ENCODE peak calls at places on chromosomes 12 and 14, in eight cellular contexts. One of them, this sample, is unnamed.

GRCh38 chr14:54040851-54041250 is 84.2 kb upstream of the BMP4 start:
- DNase-seq in PC-9: no peak
- DNase-seq in SK-N-SH: no peak
- DNase-seq in GM23248: no peak
- DNase-seq in osteoblast: no peak
- DNase-seq in ovary: no peak
- DNase-seq in left lung: no peak
- DNase-seq in H1: no peak
- DNase-seq in this sample: no peak

GRCh38 chr14:97022741-97023140 is 225.6 kb downstream of the VRK1 start:
- DNase-seq in PC-9: no peak
- DNase-seq in SK-N-SH: no peak
- DNase-seq in GM23248: no peak
- DNase-seq in osteoblast: no peak
- DNase-seq in ovary: no peak
- DNase-seq in left lung: no peak
- DNase-seq in H1: no peak
- DNase-seq in this sample: no peak

GRCh38 chr14:21102472-21103164 is 1.8 kb downstream of the TMEM253 start:
- DNase-seq in PC-9: no peak
- DNase-seq in SK-N-SH: peak; percentile 17
- DNase-seq in GM23248: no peak
- DNase-seq in osteoblast: peak; percentile 59
- DNase-seq in ovary: no peak
- DNase-seq in left lung: no peak
- DNase-seq in H1: no peak
- DNase-seq in this sample: no peak

GRCh38 chr14:65237956-65238355 is 135.6 kb upstream of the MAX start:
- DNase-seq in PC-9: peak; percentile 78
- DNase-seq in SK-N-SH: no peak
- DNase-seq in GM23248: peak; percentile 27
- DNase-seq in osteoblast: no peak
- DNase-seq in ovary: no peak
- DNase-seq in left lung: no peak
- DNase-seq in H1: no peak
- DNase-seq in this sample: no peak

GRCh38 chr12:111424189-111424792 is 18.6 kb downstream of the SH2B3 start:
- DNase-seq in PC-9: no peak
- DNase-seq in SK-N-SH: no peak
- DNase-seq in GM23248: no peak
- DNase-seq in osteoblast: peak; percentile 92
- DNase-seq in ovary: no peak
- DNase-seq in left lung: no peak
- DNase-seq in H1: no peak
- DNase-seq in this sample: no peak

GRCh38 chr14:76261371-76261811 is 109.7 kb downstream of the GPATCH2L start:
- DNase-seq in PC-9: no peak
- DNase-seq in SK-N-SH: no peak
- DNase-seq in GM23248: no peak
- DNase-seq in osteoblast: peak; percentile 92
- DNase-seq in ovary: no peak
- DNase-seq in left lung: no peak
- DNase-seq in H1: no peak
- DNase-seq in this sample: no peak

GRCh38 chr12:94046626-94047410 is 101.6 kb upstream of the PLXNC1 start:
- DNase-seq in PC-9: no peak
- DNase-seq in SK-N-SH: no peak
- DNase-seq in GM23248: peak; percentile 13
- DNase-seq in osteoblast: no peak
- DNase-seq in ovary: no peak
- DNase-seq in left lung: no peak
- DNase-seq in H1: no peak
- DNase-seq in this sample: no peak

GRCh38 chr14:98925362-98926040 is 346.5 kb downstream of the BCL11B start:
- DNase-seq in PC-9: no peak
- DNase-seq in SK-N-SH: no peak
- DNase-seq in GM23248: no peak
- DNase-seq in osteoblast: no peak
- DNase-seq in ovary: no peak
- DNase-seq in left lung: no peak
- DNase-seq in H1: no peak
- DNase-seq in this sample: no peak

GRCh38 chr12:110104188-110104969 is 19.8 kb upstream of the IFT81 start:
- DNase-seq in PC-9: no peak
- DNase-seq in SK-N-SH: no peak
- DNase-seq in GM23248: peak; percentile 22
- DNase-seq in osteoblast: no peak
- DNase-seq in ovary: no peak
- DNase-seq in left lung: no peak
- DNase-seq in H1: no peak
- DNase-seq in this sample: no peak

GRCh38 chr14:95222870-95223398 is 65.6 kb upstream of the DICER1 start:
- DNase-seq in PC-9: no peak
- DNase-seq in SK-N-SH: no peak
- DNase-seq in GM23248: peak; percentile 47
- DNase-seq in osteoblast: no peak
- DNase-seq in ovary: no peak
- DNase-seq in left lung: no peak
- DNase-seq in H1: no peak
- DNase-seq in this sample: no peak

GRCh38 chr12:77060136-77060882 is 5.1 kb downstream of the E2F7 start:
- DNase-seq in PC-9: no peak
- DNase-seq in SK-N-SH: no peak
- DNase-seq in GM23248: no peak
- DNase-seq in osteoblast: no peak
- DNase-seq in ovary: no peak
- DNase-seq in left lung: no peak
- DNase-seq in H1: no peak
- DNase-seq in this sample: no peak

GRCh38 chr14:96126339-96126770 is 78.3 kb upstream of the BDKRB2 start:
- DNase-seq in PC-9: no peak
- DNase-seq in SK-N-SH: no peak
- DNase-seq in GM23248: no peak
- DNase-seq in osteoblast: no peak
- DNase-seq in ovary: no peak
- DNase-seq in left lung: no peak
- DNase-seq in H1: no peak
- DNase-seq in this sample: no peak

GRCh38 chr14:60658909-60659585 is 9.8 kb upstream of the SIX1 start:
- DNase-seq in PC-9: no peak
- DNase-seq in SK-N-SH: no peak
- DNase-seq in GM23248: no peak
- DNase-seq in osteoblast: no peak
- DNase-seq in ovary: no peak
- DNase-seq in left lung: no peak
- DNase-seq in H1: no peak
- DNase-seq in this sample: no peak

GRCh38 chr12:13178568-13179158 is 17.9 kb upstream of the EMP1 start:
- DNase-seq in PC-9: no peak
- DNase-seq in SK-N-SH: no peak
- DNase-seq in GM23248: no peak
- DNase-seq in osteoblast: peak; percentile 15
- DNase-seq in ovary: peak; percentile 55
- DNase-seq in left lung: no peak
- DNase-seq in H1: peak; percentile 29
- DNase-seq in this sample: no peak

GRCh38 chr12:13175499-13175898 is 21.0 kb upstream of the EMP1 start:
- DNase-seq in PC-9: peak; percentile 72
- DNase-seq in SK-N-SH: no peak
- DNase-seq in GM23248: peak; percentile 88
- DNase-seq in osteoblast: peak; percentile 18
- DNase-seq in ovary: no peak
- DNase-seq in left lung: no peak
- DNase-seq in H1: peak; percentile 8
- DNase-seq in this sample: no peak

GRCh38 chr12:13177373-13177772 is 19.2 kb upstream of the EMP1 start:
- DNase-seq in PC-9: no peak
- DNase-seq in SK-N-SH: no peak
- DNase-seq in GM23248: peak; percentile 62
- DNase-seq in osteoblast: no peak
- DNase-seq in ovary: no peak
- DNase-seq in left lung: no peak
- DNase-seq in H1: peak; percentile 7
- DNase-seq in this sample: no peak

GRCh38 chr12:13177896-13178295 is 18.6 kb upstream of the EMP1 start:
- DNase-seq in PC-9: no peak
- DNase-seq in SK-N-SH: no peak
- DNase-seq in GM23248: no peak
- DNase-seq in osteoblast: no peak
- DNase-seq in ovary: no peak
- DNase-seq in left lung: no peak
- DNase-seq in H1: peak; percentile 3
- DNase-seq in this sample: no peak

DNA sequence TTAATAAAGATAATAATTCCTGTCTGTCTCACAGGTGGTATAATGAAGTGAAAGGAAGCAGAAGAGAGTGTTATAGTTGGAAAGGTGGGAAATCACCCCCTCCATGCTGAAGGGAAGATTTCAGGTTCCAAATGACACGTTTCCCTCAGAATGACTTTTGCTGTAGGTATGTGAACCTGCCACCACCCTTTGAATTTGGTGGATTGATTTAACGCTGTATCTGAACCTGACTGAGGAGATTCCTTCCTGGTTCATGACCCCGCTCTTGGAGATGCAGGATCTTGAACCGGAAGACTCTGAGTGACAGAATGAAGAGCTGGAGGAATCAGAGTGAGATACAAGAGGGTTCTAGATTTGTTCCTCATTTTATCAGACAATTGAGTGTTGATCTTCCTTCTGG is 20.3 kb upstream of the EMP1 start:
- DNase-seq in PC-9: no peak
- DNase-seq in SK-N-SH: no peak
- DNase-seq in GM23248: no peak
- DNase-seq in osteoblast: no peak
- DNase-seq in ovary: no peak
- DNase-seq in left lung: no peak
- DNase-seq in H1: peak; percentile 20
- DNase-seq in this sample: no peak
- H3K4me1 ChIP-seq in PC-9: peaks cover 95% of the 10 kb centered on the region
- H3K4me1 ChIP-seq in SK-N-SH: peaks cover 8% of the 10 kb centered on the region
- H3K4me1 ChIP-seq in GM23248: peaks cover 84% of the 10 kb centered on the region
- H3K4me1 ChIP-seq in osteoblast: peaks cover 70% of the 10 kb centered on the region
- H3K4me1 ChIP-seq in ovary: peaks cover 8% of the 10 kb centered on the region
- H3K4me1 ChIP-seq in left lung: peaks cover 16% of the 10 kb centered on the region
- H3K4me1 ChIP-seq in H1: peaks cover 21% of the 10 kb centered on the region
- H3K4me1 ChIP-seq in this sample: peaks cover 39% of the 10 kb centered on the region

GRCh38 chr12:49552425-49552824 is 13.6 kb downstream of the KCNH3 start:
- DNase-seq in PC-9: no peak
- DNase-seq in SK-N-SH: peak; percentile 11
- DNase-seq in GM23248: no peak
- DNase-seq in osteoblast: no peak
- DNase-seq in ovary: no peak
- DNase-seq in left lung: no peak
- DNase-seq in H1: no peak
- DNase-seq in this sample: no peak
- H3K27me3 ChIP-seq in PC-9: peaks cover 4% of the 10 kb centered on the region
- H3K27me3 ChIP-seq in SK-N-SH: no peaks in the 10 kb centered on the region
- H3K27me3 ChIP-seq in GM23248: peaks cover 12% of the 10 kb centered on the region
- H3K27me3 ChIP-seq in osteoblast: peaks cover 38% of the 10 kb centered on the region
- H3K27me3 ChIP-seq in ovary: no peaks in the 10 kb centered on the region
- H3K27me3 ChIP-seq in left lung: peaks cover 52% of the 10 kb centered on the region
- H3K27me3 ChIP-seq in H1: peaks cover 40% of the 10 kb centered on the region
- H3K27me3 ChIP-seq in this sample: peaks cover 20% of the 10 kb centered on the region

GRCh38 chr12:104415308-104415980 is 41.3 kb upstream of the CHST11 start:
- DNase-seq in PC-9: no peak
- DNase-seq in SK-N-SH: no peak
- DNase-seq in GM23248: no peak
- DNase-seq in osteoblast: no peak
- DNase-seq in ovary: no peak
- DNase-seq in left lung: no peak
- DNase-seq in H1: no peak
- DNase-seq in this sample: no peak
- H3K27ac ChIP-seq in PC-9: peak overlapping the region; percentile 53
- H3K27ac ChIP-seq in SK-N-SH: no peak overlapping the region
- H3K27ac ChIP-seq in GM23248: no peak overlapping the region
- H3K27ac ChIP-seq in osteoblast: no peak overlapping the region
- H3K27ac ChIP-seq in ovary: no peak overlapping the region
- H3K27ac ChIP-seq in left lung: no peak overlapping the region
- H3K27ac ChIP-seq in H1: no peak overlapping the region
- H3K27ac ChIP-seq in this sample: no peak overlapping the region

GRCh38 chr14:23712287-23712686 is 76.1 kb downstream of the DHRS2 start:
- DNase-seq in PC-9: no peak
- DNase-seq in SK-N-SH: no peak
- DNase-seq in GM23248: no peak
- DNase-seq in osteoblast: no peak
- DNase-seq in ovary: no peak
- DNase-seq in left lung: no peak
- DNase-seq in H1: no peak
- DNase-seq in this sample: no peak
- H3K4me1 ChIP-seq in PC-9: no peaks in the 10 kb centered on the region
- H3K4me1 ChIP-seq in SK-N-SH: no peaks in the 10 kb centered on the region
- H3K4me1 ChIP-seq in GM23248: no peaks in the 10 kb centered on the region
- H3K4me1 ChIP-seq in osteoblast: no peaks in the 10 kb centered on the region
- H3K4me1 ChIP-seq in ovary: no peaks in the 10 kb centered on the region
- H3K4me1 ChIP-seq in left lung: no peaks in the 10 kb centered on the region
- H3K4me1 ChIP-seq in H1: no peaks in the 10 kb centered on the region
- H3K4me1 ChIP-seq in this sample: no peaks in the 10 kb centered on the region

GRCh38 chr14:69260246-69260978 is 454 bp downstream of the GALNT16 start:
- DNase-seq in PC-9: peak; percentile 7
- DNase-seq in SK-N-SH: peak; percentile 78
- DNase-seq in GM23248: peak; percentile 59
- DNase-seq in osteoblast: peak; percentile 84
- DNase-seq in ovary: peak; percentile 42
- DNase-seq in left lung: no peak
- DNase-seq in H1: peak; percentile 79
- DNase-seq in this sample: no peak

GRCh38 chr14:69261761-69262331 is 1.9 kb downstream of the GALNT16 start:
- DNase-seq in PC-9: no peak
- DNase-seq in SK-N-SH: peak; percentile 36
- DNase-seq in GM23248: peak; percentile 55
- DNase-seq in osteoblast: no peak
- DNase-seq in ovary: no peak
- DNase-seq in left lung: no peak
- DNase-seq in H1: peak; percentile 54
- DNase-seq in this sample: no peak

GRCh38 chr14:69259531-69260245 is at the start of gene GALNT16:
- DNase-seq in PC-9: peak; percentile 44
- DNase-seq in SK-N-SH: peak; percentile 92
- DNase-seq in GM23248: peak; percentile 59
- DNase-seq in osteoblast: peak; percentile 94
- DNase-seq in ovary: peak; percentile 53
- DNase-seq in left lung: peak; percentile 80
- DNase-seq in H1: peak; percentile 84
- DNase-seq in this sample: peak; percentile 69

GRCh38 chr14:69262516-69262915 is 2.6 kb downstream of the GALNT16 start:
- DNase-seq in PC-9: no peak
- DNase-seq in SK-N-SH: no peak
- DNase-seq in GM23248: no peak
- DNase-seq in osteoblast: no peak
- DNase-seq in ovary: no peak
- DNase-seq in left lung: no peak
- DNase-seq in H1: no peak
- DNase-seq in this sample: no peak

GRCh38 chr14:69260979-69261605 is 1.1 kb downstream of the GALNT16 start:
- DNase-seq in PC-9: peak; percentile 48
- DNase-seq in SK-N-SH: peak; percentile 91
- DNase-seq in GM23248: peak; percentile 25
- DNase-seq in osteoblast: peak; percentile 92
- DNase-seq in ovary: peak; percentile 43
- DNase-seq in left lung: no peak
- DNase-seq in H1: peak; percentile 87
- DNase-seq in this sample: no peak
- H3K27me3 ChIP-seq in PC-9: peaks cover 20% of the 10 kb centered on the region
- H3K27me3 ChIP-seq in SK-N-SH: no peaks in the 10 kb centered on the region
- H3K27me3 ChIP-seq in GM23248: peaks cover 23% of the 10 kb centered on the region
- H3K27me3 ChIP-seq in osteoblast: peaks cover 43% of the 10 kb centered on the region
- H3K27me3 ChIP-seq in ovary: no peaks in the 10 kb centered on the region
- H3K27me3 ChIP-seq in left lung: peaks cover 92% of the 10 kb centered on the region
- H3K27me3 ChIP-seq in H1: peaks cover 57% of the 10 kb centered on the region
- H3K27me3 ChIP-seq in this sample: peaks cover 40% of the 10 kb centered on the region

This sample was measured in upper lobe of right lung.